ENCODE peak calls at places on chromosomes 2 and 18, in five cellular contexts. F is LoVo; T is HEK293T; U is stimulated activated CD8-positive, alpha-beta memory T cell treated with anti-CD3 and anti-CD28 coated beads, Interleukin-2, amount 100 ng/mL, for 48 hours; H is activated T-cell treated with anti-CD3 and anti-CD28 coated beads, Interleukin-2, amount 50 U/mL, for 72 hours. N is an unnamed sample.

GRCh38 chr2:113390133-113390849 is 47.2 kb upstream of the ZNG1B start:
- DNase-seq in F (peak; percentile 87), T (peak; percentile 60), U (peak; percentile 26), H (peak; percentile 59), N (peak; percentile 72)

GRCh38 chr2:39411186-39411944 is 25.7 kb downstream of the MAP4K3 start:
- DNase-seq in F (peak; percentile 42), T (no peak), U (no peak), H (no peak), N (no peak)

GRCh38 chr18:9827856-9828793 is 57.6 kb upstream of the TXNDC2 start:
- DNase-seq in F (peak; percentile 93), T (no peak), U (no peak), H (peak; percentile 31), N (no peak)

GRCh38 chr2:16181062-16181740 is 240.9 kb downstream of the MYCN start:
- DNase-seq in F (no peak), T (no peak), U (no peak), H (no peak), N (no peak)

GRCh38 chr2:165891943-165892342 is 61.6 kb downstream of the TTC21B start:
- DNase-seq in F (no peak), T (no peak), U (no peak), H (no peak), N (no peak)

GRCh38 chr2:20430461-20431302 is 16.2 kb upstream of the RHOB start:
- DNase-seq in F (no peak), T (no peak), U (no peak), H (peak; percentile 40), N (peak; percentile 55)

GRCh38 chr2:44429034-44429433 is 67.3 kb downstream of the CAMKMT start:
- DNase-seq in F (no peak), T (no peak), U (no peak), H (no peak), N (no peak)

GRCh38 chr2:134408791-134409190 is 154.9 kb downstream of the MGAT5 start:
- DNase-seq in F (peak; percentile 48), T (no peak), U (no peak), H (no peak), N (no peak)

GRCh38 chr2:143161982-143162837 is 33.0 kb downstream of the ARHGAP15 start:
- DNase-seq in F (peak; percentile 41), T (peak; percentile 58), U (no peak), H (peak; percentile 46), N (peak; percentile 25)

GRCh38 chr2:52976132-52976949 is 791.3 kb upstream of the CHAC2 start:
- DNase-seq in F (peak; percentile 28), T (peak; percentile 9), U (no peak), H (no peak), N (no peak)

GRCh38 chr2:210577263-210578071 is 21.1 kb downstream of the CPS1 start:
- DNase-seq in F (peak; percentile 44), T (peak; percentile 51), U (no peak), H (peak; percentile 3), N (no peak)

GRCh38 chr18:70464343-70465114 is 175.7 kb downstream of the SOCS6 start:
- DNase-seq in F (peak; percentile 75), T (peak; percentile 62), U (peak; percentile 17), H (peak; percentile 30), N (peak; percentile 35)

GRCh38 chr18:22279741-22280452 is 110.5 kb downstream of the GATA6 start:
- DNase-seq in F (no peak), T (no peak), U (no peak), H (no peak), N (no peak)

GRCh38 chr2:30512243-30512866 is 65.3 kb downstream of the LCLAT1 start:
- DNase-seq in F (no peak), T (no peak), U (no peak), H (no peak), N (no peak)